ENCODE peak calls at places on chromosomes 13 and 19, in seven cellular contexts. One of them, this sample, is unnamed.

GRCh38 chr13:111976474-111977183 is 90.3 kb upstream of the SOX1 start:
- DNase-seq in GM23248: no peak
- DNase-seq in pancreas: no peak
- DNase-seq in body of pancreas: no peak
- DNase-seq in Peyer's patch: no peak
- DNase-seq in cardiac muscle cell: no peak
- DNase-seq in right lobe of liver: no peak
- DNase-seq in this sample: no peak

GRCh38 chr19:7670150-7670784 is 1.4 kb downstream of the RETN start:
- DNase-seq in GM23248: peak; percentile 37
- DNase-seq in pancreas: no peak
- DNase-seq in body of pancreas: no peak
- DNase-seq in Peyer's patch: no peak
- DNase-seq in cardiac muscle cell: peak; percentile 42
- DNase-seq in right lobe of liver: no peak
- DNase-seq in this sample: peak; percentile 26

GRCh38 chr13:75935805-75936204 is 299.7 kb downstream of the LMO7 start:
- DNase-seq in GM23248: no peak
- DNase-seq in pancreas: no peak
- DNase-seq in body of pancreas: no peak
- DNase-seq in Peyer's patch: no peak
- DNase-seq in cardiac muscle cell: no peak
- DNase-seq in right lobe of liver: no peak
- DNase-seq in this sample: no peak

GRCh38 chr13:77521194-77521593 is 14.3 kb upstream of the SCEL start:
- DNase-seq in GM23248: peak; percentile 54
- DNase-seq in pancreas: no peak
- DNase-seq in body of pancreas: no peak
- DNase-seq in Peyer's patch: no peak
- DNase-seq in cardiac muscle cell: no peak
- DNase-seq in right lobe of liver: no peak
- DNase-seq in this sample: no peak

GRCh38 chr19:29842471-29843179 is 30.8 kb downstream of the CCNE1 start:
- DNase-seq in GM23248: peak; percentile 29
- DNase-seq in pancreas: no peak
- DNase-seq in body of pancreas: no peak
- DNase-seq in Peyer's patch: no peak
- DNase-seq in cardiac muscle cell: no peak
- DNase-seq in right lobe of liver: no peak
- DNase-seq in this sample: no peak

GRCh38 chr19:37905936-37906867 is at the start of gene WDR87:
- DNase-seq in GM23248: peak; percentile 24
- DNase-seq in pancreas: peak; percentile 76
- DNase-seq in body of pancreas: peak; percentile 64
- DNase-seq in Peyer's patch: peak; percentile 80
- DNase-seq in cardiac muscle cell: no peak
- DNase-seq in right lobe of liver: peak; percentile 51
- DNase-seq in this sample: peak; percentile 50

GRCh38 chr19:4547303-4548237 is 7.7 kb upstream of the LRG1 start:
- DNase-seq in GM23248: peak; percentile 23
- DNase-seq in pancreas: peak; percentile 76
- DNase-seq in body of pancreas: peak; percentile 71
- DNase-seq in Peyer's patch: no peak
- DNase-seq in cardiac muscle cell: no peak
- DNase-seq in right lobe of liver: peak; percentile 92
- DNase-seq in this sample: no peak

GRCh38 chr13:48397744-48398143 is 15.2 kb downstream of the LPAR6 start:
- DNase-seq in GM23248: no peak
- DNase-seq in pancreas: no peak
- DNase-seq in body of pancreas: no peak
- DNase-seq in Peyer's patch: no peak
- DNase-seq in cardiac muscle cell: no peak
- DNase-seq in right lobe of liver: no peak
- DNase-seq in this sample: no peak

GRCh38 chr19:18571564-18572344 is at the start of gene UBA52:
- DNase-seq in GM23248: peak; percentile 100
- DNase-seq in pancreas: peak; percentile 99
- DNase-seq in body of pancreas: peak; percentile 99
- DNase-seq in Peyer's patch: peak; percentile 99
- DNase-seq in cardiac muscle cell: peak; percentile 99
- DNase-seq in right lobe of liver: peak; percentile 98
- DNase-seq in this sample: peak; percentile 99

GRCh38 chr19:39407394-39407643 is 672 bp downstream of the ZFP36 start:
- DNase-seq in GM23248: no peak
- DNase-seq in pancreas: no peak
- DNase-seq in body of pancreas: no peak
- DNase-seq in Peyer's patch: no peak
- DNase-seq in cardiac muscle cell: no peak
- DNase-seq in right lobe of liver: no peak
- DNase-seq in this sample: no peak

GRCh38 chr19:39405930-39406655 is 554 bp upstream of the ZFP36 start:
- DNase-seq in GM23248: peak; percentile 67
- DNase-seq in pancreas: no peak
- DNase-seq in body of pancreas: no peak
- DNase-seq in Peyer's patch: peak; percentile 96
- DNase-seq in cardiac muscle cell: no peak
- DNase-seq in right lobe of liver: no peak
- DNase-seq in this sample: peak; percentile 97

GRCh38 chr19:39405261-39405912 is 1.3 kb upstream of the ZFP36 start:
- DNase-seq in GM23248: peak; percentile 30
- DNase-seq in pancreas: no peak
- DNase-seq in body of pancreas: no peak
- DNase-seq in Peyer's patch: no peak
- DNase-seq in cardiac muscle cell: no peak
- DNase-seq in right lobe of liver: no peak
- DNase-seq in this sample: no peak

GRCh38 chr19:39407644-39408391 is 1.2 kb downstream of the ZFP36 start:
- DNase-seq in GM23248: peak; percentile 64
- DNase-seq in pancreas: peak; percentile 85
- DNase-seq in body of pancreas: peak; percentile 72
- DNase-seq in Peyer's patch: peak; percentile 93
- DNase-seq in cardiac muscle cell: no peak
- DNase-seq in right lobe of liver: peak; percentile 68
- DNase-seq in this sample: no peak

DNA sequence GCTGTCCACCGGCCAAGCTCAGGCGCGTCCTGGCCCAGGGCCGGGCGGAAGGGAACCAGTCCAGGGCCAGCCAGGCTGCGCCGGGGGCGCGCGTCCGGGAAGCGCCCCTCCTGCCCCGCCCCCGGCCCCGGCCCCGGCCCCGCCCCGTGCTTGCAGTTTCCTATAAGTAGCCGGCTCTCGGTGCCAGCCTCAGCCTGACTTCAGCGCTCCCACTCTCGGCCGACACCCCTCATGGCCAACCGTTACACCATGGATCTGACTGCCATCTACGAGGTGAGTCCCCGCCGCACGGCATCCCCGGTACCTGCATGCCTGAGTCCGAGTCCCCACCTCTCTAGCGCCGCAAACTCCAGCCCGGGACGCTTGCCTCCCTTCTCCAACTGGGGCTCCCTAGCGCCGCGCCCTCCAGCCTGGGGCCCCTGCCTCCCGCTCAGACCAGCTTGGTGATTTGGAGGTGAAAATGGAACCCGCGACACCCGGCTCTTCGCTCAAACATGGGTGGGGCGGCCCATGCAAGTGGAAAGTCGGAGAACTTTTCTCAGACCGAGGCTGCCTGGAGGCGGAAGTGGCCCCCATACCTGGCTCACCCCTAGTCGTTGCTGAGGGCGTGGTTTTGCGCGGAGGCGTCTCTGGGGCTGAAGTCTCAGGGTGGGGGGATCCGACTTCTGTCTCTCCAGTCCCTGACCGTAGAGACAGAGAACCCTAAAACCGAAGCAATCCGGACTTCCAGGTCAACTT is at the start of gene ZFP36:
- DNase-seq in GM23248: peak; percentile 90
- DNase-seq in pancreas: peak; percentile 93
- DNase-seq in body of pancreas: peak; percentile 91
- DNase-seq in Peyer's patch: peak; percentile 97
- DNase-seq in cardiac muscle cell: peak; percentile 90
- DNase-seq in right lobe of liver: peak; percentile 95
- DNase-seq in this sample: peak; percentile 85
- H3K4me1 ChIP-seq in GM23248: peaks cover 41% of the 10 kb centered on the region
- H3K4me1 ChIP-seq in pancreas: peaks cover 30% of the 10 kb centered on the region
- H3K4me1 ChIP-seq in body of pancreas: peaks cover 60% of the 10 kb centered on the region
- H3K4me1 ChIP-seq in Peyer's patch: peaks cover 34% of the 10 kb centered on the region
- H3K4me1 ChIP-seq in cardiac muscle cell: peaks cover 27% of the 10 kb centered on the region
- H3K4me1 ChIP-seq in right lobe of liver: peaks cover 19% of the 10 kb centered on the region
- H3K4me1 ChIP-seq in this sample: peaks cover 57% of the 10 kb centered on the region

GRCh38 chr19:15303105-15303780 is 29.1 kb downstream of the BRD4 start:
- DNase-seq in GM23248: peak; percentile 58
- DNase-seq in pancreas: no peak
- DNase-seq in body of pancreas: no peak
- DNase-seq in Peyer's patch: no peak
- DNase-seq in cardiac muscle cell: no peak
- DNase-seq in right lobe of liver: no peak
- DNase-seq in this sample: no peak
- H3K4me1 ChIP-seq in GM23248: peaks cover 62% of the 10 kb centered on the region
- H3K4me1 ChIP-seq in pancreas: peaks cover 54% of the 10 kb centered on the region
- H3K4me1 ChIP-seq in body of pancreas: peaks cover 86% of the 10 kb centered on the region
- H3K4me1 ChIP-seq in Peyer's patch: peaks cover 11% of the 10 kb centered on the region
- H3K4me1 ChIP-seq in cardiac muscle cell: peaks cover 43% of the 10 kb centered on the region
- H3K4me1 ChIP-seq in right lobe of liver: peaks cover 66% of the 10 kb centered on the region
- H3K4me1 ChIP-seq in this sample: peaks cover 73% of the 10 kb centered on the region

GRCh38 chr19:46622118-46622446 is 2.8 kb downstream of the PTGIR start:
- DNase-seq in GM23248: no peak
- DNase-seq in pancreas: no peak
- DNase-seq in body of pancreas: no peak
- DNase-seq in Peyer's patch: no peak
- DNase-seq in cardiac muscle cell: no peak
- DNase-seq in right lobe of liver: no peak
- DNase-seq in this sample: no peak

GRCh38 chr19:46620267-46620666 is 4.6 kb downstream of the PTGIR start:
- DNase-seq in GM23248: no peak
- DNase-seq in pancreas: no peak
- DNase-seq in body of pancreas: no peak
- DNase-seq in Peyer's patch: no peak
- DNase-seq in cardiac muscle cell: no peak
- DNase-seq in right lobe of liver: no peak
- DNase-seq in this sample: no peak

GRCh38 chr19:46618670-46619231 is 6.1 kb downstream of the PTGIR start:
- DNase-seq in GM23248: peak; percentile 70
- DNase-seq in pancreas: peak; percentile 88
- DNase-seq in body of pancreas: peak; percentile 81
- DNase-seq in Peyer's patch: no peak
- DNase-seq in cardiac muscle cell: no peak
- DNase-seq in right lobe of liver: no peak
- DNase-seq in this sample: no peak

GRCh38 chr19:46621191-46622117 is 3.4 kb downstream of the PTGIR start:
- DNase-seq in GM23248: no peak
- DNase-seq in pancreas: peak; percentile 60
- DNase-seq in body of pancreas: no peak
- DNase-seq in Peyer's patch: no peak
- DNase-seq in cardiac muscle cell: no peak
- DNase-seq in right lobe of liver: no peak
- DNase-seq in this sample: no peak

DNA sequence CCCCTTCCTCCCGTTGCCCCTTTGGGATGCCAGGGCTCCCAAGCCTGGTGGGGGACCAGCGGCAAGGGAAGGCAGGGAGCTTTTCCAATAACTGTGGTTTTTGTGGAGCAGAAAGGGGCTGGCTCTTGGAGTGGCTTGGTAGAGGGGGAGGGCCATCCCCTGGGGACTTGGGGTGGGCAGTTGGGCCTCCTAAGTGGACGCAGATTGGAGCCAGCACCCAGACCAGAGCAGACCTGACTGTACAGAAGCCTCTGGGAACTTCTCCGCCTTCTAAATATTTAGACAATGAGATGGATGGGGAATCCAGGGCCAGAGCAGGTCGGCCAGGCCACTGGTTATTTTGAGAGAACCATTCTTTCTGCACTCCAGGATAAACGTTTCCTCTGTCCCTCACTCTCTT is 4.2 kb downstream of the PTGIR start:
- DNase-seq in GM23248: no peak
- DNase-seq in pancreas: peak; percentile 28
- DNase-seq in body of pancreas: no peak
- DNase-seq in Peyer's patch: no peak
- DNase-seq in cardiac muscle cell: no peak
- DNase-seq in right lobe of liver: no peak
- DNase-seq in this sample: no peak
- H3K4me1 ChIP-seq in GM23248: peaks cover 44% of the 10 kb centered on the region
- H3K4me1 ChIP-seq in pancreas: peaks cover 24% of the 10 kb centered on the region
- H3K4me1 ChIP-seq in body of pancreas: peaks cover 42% of the 10 kb centered on the region
- H3K4me1 ChIP-seq in Peyer's patch: peaks cover 40% of the 10 kb centered on the region
- H3K4me1 ChIP-seq in cardiac muscle cell: peaks cover 15% of the 10 kb centered on the region
- H3K4me1 ChIP-seq in right lobe of liver: no peaks in the 10 kb centered on the region
- H3K4me1 ChIP-seq in this sample: peaks cover 80% of the 10 kb centered on the region

DNA sequence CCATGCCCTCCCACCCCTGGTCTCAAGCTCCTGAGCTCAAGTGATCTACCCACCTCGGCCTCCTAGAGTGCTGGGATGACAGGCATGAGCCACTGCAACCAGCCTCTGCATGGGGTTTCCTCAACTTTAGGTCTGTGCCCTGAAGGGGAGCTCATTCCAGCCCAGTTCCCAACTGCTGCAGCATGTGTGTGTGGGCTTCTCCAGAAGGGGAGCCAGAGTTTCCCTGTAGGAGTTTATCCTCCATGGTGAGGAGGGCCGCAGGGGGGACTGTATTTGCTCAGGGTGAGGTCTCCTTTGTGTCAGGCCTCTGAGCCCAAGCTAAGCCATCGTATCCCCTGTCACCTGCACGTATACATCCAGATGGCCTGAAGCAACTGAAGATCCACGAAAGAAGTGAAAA is 11.3 kb upstream of the ZNF808 start:
- DNase-seq in GM23248: no peak
- DNase-seq in pancreas: no peak
- DNase-seq in body of pancreas: no peak
- DNase-seq in Peyer's patch: no peak
- DNase-seq in cardiac muscle cell: no peak
- DNase-seq in right lobe of liver: no peak
- DNase-seq in this sample: no peak
- H3K4me1 ChIP-seq in GM23248: no peaks in the 10 kb centered on the region
- H3K4me1 ChIP-seq in pancreas: no peaks in the 10 kb centered on the region
- H3K4me1 ChIP-seq in body of pancreas: no peaks in the 10 kb centered on the region
- H3K4me1 ChIP-seq in Peyer's patch: no peaks in the 10 kb centered on the region
- H3K4me1 ChIP-seq in cardiac muscle cell: peaks cover 3% of the 10 kb centered on the region
- H3K4me1 ChIP-seq in right lobe of liver: no peaks in the 10 kb centered on the region
- H3K4me1 ChIP-seq in this sample: no peaks in the 10 kb centered on the region